ENCODE peak calls at places on chromosome 3, in seven cellular contexts. Z, V, I, O, B, K and C are unnamed samples.

GRCh38 chr3:147735662-147736061 is 326.5 kb downstream of the ZIC1 start:
- DNase-seq in Z (no peak), V (no peak), I (no peak), O (no peak), B (no peak), K (no peak), C (no peak)

GRCh38 chr3:112470791-112471190 is 28.5 kb downstream of the BTLA start:
- DNase-seq in Z (no peak), V (peak), I (no peak), O (no peak), B (no peak), K (no peak), C (no peak)

GRCh38 chr3:13841141-13841540 is 38.7 kb downstream of the WNT7A start:
- DNase-seq in Z (no peak), V (no peak), I (no peak), O (no peak), B (no peak), K (no peak), C (no peak)

GRCh38 chr3:180871901-180872300 is 40.6 kb upstream of the FXR1 start:
- DNase-seq in Z (no peak), V (no peak), I (no peak), O (no peak), B (no peak), K (no peak), C (no peak)

GRCh38 chr3:111073186-111073585 is 1.6 kb downstream of the NECTIN3 start:
- DNase-seq in Z (no peak), V (no peak), I (no peak), O (no peak), B (no peak), K (no peak), C (no peak)

GRCh38 chr3:173663664-173664063 is 266.1 kb downstream of the NLGN1 start:
- DNase-seq in Z (no peak), V (no peak), I (no peak), O (no peak), B (no peak), K (no peak), C (no peak)

GRCh38 chr3:172687501-172687900 is 23.4 kb downstream of the NCEH1 start:
- DNase-seq in Z (no peak), V (no peak), I (no peak), O (no peak), B (no peak), K (no peak), C (no peak)

GRCh38 chr3:82229397-82229796 is 468.0 kb upstream of the GBE1 start:
- DNase-seq in Z (no peak), V (no peak), I (no peak), O (no peak), B (no peak), K (no peak), C (no peak)

GRCh38 chr3:79767194-79767952 is 425 bp downstream of the ROBO1 start:
- DNase-seq in Z (no peak), V (no peak), I (no peak), O (no peak), B (no peak), K (no peak), C (no peak)

GRCh38 chr3:40310690-40311089 is 1.2 kb downstream of the EIF1B start:
- DNase-seq in Z (no peak), V (no peak), I (no peak), O (no peak), B (no peak), K (no peak), C (no peak)

GRCh38 chr3:131277836-131278497 is 103.6 kb upstream of the NUDT16 start:
- DNase-seq in Z (no peak), V (no peak), I (no peak), O (no peak), B (no peak), K (no peak), C (no peak)

GRCh38 chr3:8595252-8595934 is 49.2 kb downstream of the SSUH2 start:
- DNase-seq in Z (no peak), V (no peak), I (no peak), O (no peak), B (no peak), K (peak), C (no peak)

GRCh38 chr3:7487763-7488162 is 626.8 kb downstream of the GRM7 start:
- DNase-seq in Z (peak), V (no peak), I (no peak), O (no peak), B (no peak), K (no peak), C (no peak)

GRCh38 chr3:69196876-69197275 is 74.5 kb upstream of the LMOD3 start:
- DNase-seq in Z (no peak), V (no peak), I (no peak), O (no peak), B (no peak), K (no peak), C (no peak)

GRCh38 chr3:69194431-69195183 is 72.2 kb upstream of the LMOD3 start:
- DNase-seq in Z (no peak), V (no peak), I (no peak), O (no peak), B (no peak), K (no peak), C (no peak)

GRCh38 chr3:69197922-69198540 is 75.6 kb upstream of the LMOD3 start:
- DNase-seq in Z (no peak), V (no peak), I (no peak), O (no peak), B (peak), K (no peak), C (no peak)

GRCh38 chr3:69199942-69200341 is 77.5 kb upstream of the LMOD3 start:
- DNase-seq in Z (no peak), V (no peak), I (no peak), O (no peak), B (no peak), K (no peak), C (no peak)

DNA sequence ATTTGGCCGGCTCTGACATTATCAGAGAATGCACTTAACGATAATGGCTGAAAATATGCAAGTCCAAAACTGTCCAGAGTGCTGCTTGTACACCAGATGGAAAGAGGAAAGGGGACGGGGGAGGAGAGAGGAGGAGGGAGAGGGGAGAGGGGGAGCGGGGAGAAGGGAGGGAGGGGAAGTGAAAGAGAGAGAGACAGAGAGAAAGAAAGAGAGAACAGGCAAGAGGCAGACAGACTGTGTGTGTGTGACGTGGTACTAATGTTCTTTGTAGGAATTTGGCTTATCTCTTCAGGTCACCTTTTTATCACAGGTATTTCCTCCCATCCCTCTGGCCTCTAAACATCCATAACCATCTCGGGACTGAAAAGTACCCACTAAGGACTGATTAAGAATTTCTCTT is 75.1 kb upstream of the LMOD3 start:
- DNase-seq in Z (no peak), V (no peak), I (no peak), O (no peak), B (no peak), K (no peak), C (no peak)
- TF ChIP-seq CTCF in Z (no peak), V (no peak), I (no peak), O (no peak), B (no peak), K (no peak), C (no peak)

DNA sequence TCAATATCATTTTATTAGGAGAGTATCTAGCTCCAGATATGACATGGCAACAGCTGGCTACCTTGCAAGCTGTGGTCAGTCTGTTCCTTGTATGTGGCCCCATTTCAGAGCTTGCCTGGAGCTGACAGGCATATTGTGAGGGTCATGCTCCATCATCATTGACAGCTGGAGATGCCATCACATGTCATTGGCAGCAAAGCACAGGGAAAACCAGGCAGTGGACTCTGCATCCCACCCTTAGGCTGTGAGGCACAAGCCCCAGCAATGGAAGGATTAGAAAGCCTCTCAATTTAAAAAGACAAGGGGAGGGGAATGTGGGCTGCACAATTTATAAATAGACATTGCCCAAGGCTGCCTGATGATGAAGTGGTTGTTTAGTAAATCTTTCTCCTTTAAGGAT is 27.8 kb downstream of the LNP1 start:
- DNase-seq in Z (no peak), V (no peak), I (no peak), O (no peak), B (no peak), K (no peak), C (no peak)
- H3K4me3 ChIP-seq in Z (no peak), V (no peak), I (peak), O (no peak), B (no peak), K (no peak), C (no peak)

GRCh38 chr3:47009225-47010049 is 30.0 kb downstream of the NBEAL2 start:
- DNase-seq in Z (peak), V (peak), I (peak), O (peak), B (peak), K (peak), C (peak)
- TF ChIP-seq CTCF in Z (peak), V (no peak), I (no peak), O (no peak), B (no peak), K (no peak), C (no peak)

GRCh38 chr3:169939320-169939719 is 27.3 kb upstream of the SEC62 start:
- DNase-seq in Z (no peak), V (no peak), I (no peak), O (no peak), B (no peak), K (no peak), C (no peak)

GRCh38 chr3:169946336-169946735 is 20.3 kb upstream of the SEC62 start:
- DNase-seq in Z (no peak), V (no peak), I (no peak), O (no peak), B (no peak), K (no peak), C (no peak)

GRCh38 chr3:169939751-169940150 is 26.9 kb upstream of the SEC62 start:
- DNase-seq in Z (no peak), V (no peak), I (no peak), O (no peak), B (no peak), K (no peak), C (no peak)

GRCh38 chr3:169945313-169945712 is 21.3 kb upstream of the SEC62 start:
- DNase-seq in Z (no peak), V (no peak), I (no peak), O (no peak), B (peak), K (no peak), C (no peak)

GRCh38 chr3:169940486-169941181 is 26.0 kb upstream of the SEC62 start:
- DNase-seq in Z (no peak), V (no peak), I (no peak), O (no peak), B (no peak), K (no peak), C (no peak)
- H3K4me3 ChIP-seq in Z (no peak), V (no peak), I (no peak), O (no peak), B (no peak), K (no peak), C (no peak)

GRCh38 chr3:179806177-179806576 is 153.3 kb downstream of the USP13 start:
- DNase-seq in Z (no peak), V (no peak), I (no peak), O (no peak), B (no peak), K (no peak), C (no peak)

GRCh38 chr3:179809639-179810038 is 156.8 kb downstream of the USP13 start:
- DNase-seq in Z (no peak), V (no peak), I (no peak), O (no peak), B (no peak), K (no peak), C (no peak)

GRCh38 chr3:179812096-179812382 is 159.2 kb downstream of the USP13 start:
- DNase-seq in Z (no peak), V (no peak), I (no peak), O (no peak), B (no peak), K (no peak), C (no peak)

GRCh38 chr3:179807588-179807987 is 154.7 kb downstream of the USP13 start:
- DNase-seq in Z (no peak), V (no peak), I (no peak), O (no peak), B (no peak), K (no peak), C (no peak)

DNA sequence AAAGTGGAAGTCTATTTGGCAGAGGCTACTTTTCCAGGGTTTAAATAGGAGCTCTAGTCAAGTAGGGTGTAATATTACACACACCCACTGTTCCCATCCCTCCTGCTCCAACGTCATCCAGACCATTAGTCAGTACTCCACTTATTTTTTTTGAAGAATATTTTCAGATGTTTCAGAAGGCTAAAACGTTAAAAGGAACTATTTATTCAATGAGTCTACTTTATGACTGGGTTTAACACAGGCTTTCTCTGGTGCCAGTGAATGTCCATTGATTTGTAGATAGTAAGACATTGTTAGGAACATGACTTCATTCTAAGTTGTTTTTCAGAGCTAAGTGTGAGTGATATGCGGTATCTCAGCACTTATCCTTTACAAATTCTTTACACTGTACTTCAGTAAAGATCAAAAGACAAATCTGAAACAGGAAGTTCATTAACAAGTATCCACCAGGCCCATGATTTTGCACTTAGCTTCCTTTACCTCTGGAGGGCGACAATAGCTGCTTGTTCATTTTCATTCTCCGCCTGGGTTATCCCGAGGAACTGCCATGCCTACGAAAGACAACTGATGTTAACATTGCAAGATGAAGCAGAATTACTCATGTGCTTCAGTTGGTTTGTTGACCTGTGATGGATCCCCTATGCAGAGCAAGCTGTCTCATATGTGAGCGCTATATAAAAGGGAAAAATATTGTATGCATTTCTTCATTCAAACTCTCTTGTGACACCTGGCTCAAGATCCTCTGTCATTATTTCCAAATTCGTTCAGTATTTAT is 158.7 kb downstream of the USP13 start:
- DNase-seq in Z (peak), V (peak), I (no peak), O (peak), B (peak), K (no peak), C (no peak)
- TF ChIP-seq CTCF in Z (peak), V (peak), I (peak), O (peak), B (peak), K (peak), C (no peak)

GRCh38 chr3:123069021-123069381 is 2.2 kb downstream of the PDIA5 start:
- DNase-seq in Z (no peak), V (no peak), I (no peak), O (peak), B (no peak), K (no peak), C (peak)
- H3K4me3 ChIP-seq in Z (no peak), V (peak), I (no peak), O (no peak), B (peak), K (no peak), C (no peak)

GRCh38 chr3:107884719-107885460 is 205.9 kb downstream of the CD47 start:
- DNase-seq in Z (no peak), V (peak), I (no peak), O (no peak), B (no peak), K (no peak), C (no peak)
- TF ChIP-seq CTCF in Z (no peak), V (peak), I (no peak), O (no peak), B (no peak), K (no peak), C (no peak)

GRCh38 chr3:55482496-55483195 is 4.5 kb downstream of the WNT5A start:
- DNase-seq in Z (peak), V (no peak), I (no peak), O (no peak), B (no peak), K (no peak), C (no peak)
- H3K4me3 ChIP-seq in Z (peak), V (peak), I (peak), O (no peak), B (peak), K (peak), C (no peak)

GRCh38 chr3:37435572-37435971 is 261.2 kb upstream of the LRRFIP2 start:
- DNase-seq in Z (no peak), V (no peak), I (no peak), O (no peak), B (no peak), K (no peak), C (no peak)
- TF ChIP-seq CTCF in Z (no peak), V (no peak), I (no peak), O (no peak), B (no peak), K (no peak), C (no peak)

GRCh38 chr3:128991355-128991895 is 2.5 kb downstream of the CFAP92 start:
- DNase-seq in Z (no peak), V (no peak), I (no peak), O (no peak), B (no peak), K (no peak), C (no peak)

GRCh38 chr3:128994581-128995161 is 795 bp upstream of the CFAP92 start:
- DNase-seq in Z (no peak), V (no peak), I (no peak), O (no peak), B (no peak), K (no peak), C (no peak)

GRCh38 chr3:128994173-128994512 is 267 bp upstream of the CFAP92 start:
- DNase-seq in Z (no peak), V (no peak), I (no peak), O (no peak), B (no peak), K (no peak), C (no peak)

GRCh38 chr3:128993461-128994172 is at the start of gene CFAP92:
- DNase-seq in Z (peak), V (no peak), I (peak), O (peak), B (peak), K (peak), C (peak)

GRCh38 chr3:128992926-128993460 is 883 bp downstream of the CFAP92 start:
- DNase-seq in Z (no peak), V (no peak), I (no peak), O (no peak), B (no peak), K (no peak), C (no peak)
- H3K4me3 ChIP-seq in Z (peak), V (no peak), I (peak), O (no peak), B (no peak), K (no peak), C (no peak)